ENCODE peak calls at places on chromosome 11, in ten cellular contexts. R is pons; T is substantia nigra; Z is NCI-H1048; U is Calu3; C is cardiac muscle cell; O is AG09309; N is activated CD4-positive, alpha-beta T cell treated with anti-CD3 and anti-CD28 coated beads, Interleukin-2, amount 50 U/mL, for 48 hours; L is psoas muscle; I is HFFc6. X is an unnamed sample.

GRCh38 chr11:126716456-126717083 is 284.0 kb downstream of the KIRREL3 start:
- DNase-seq in R (peak), T (peak), Z (no peak), U (peak), C (peak), O (no peak), N (peak), L (no peak), I (peak), X (peak)

GRCh38 chr11:113444469-113445122 is 30.6 kb downstream of the DRD2 start:
- DNase-seq in R (no peak), T (no peak), Z (no peak), U (no peak), C (peak), O (no peak), N (no peak), L (no peak), I (no peak), X (no peak)

GRCh38 chr11:46346886-46347636 is at the start of gene DGKZ:
- DNase-seq in R (peak), T (peak), Z (peak), U (peak), C (peak), O (no peak), N (peak), L (peak), I (peak), X (peak)

GRCh38 chr11:5366856-5367255 is 15.5 kb downstream of the OR51B6 start:
- DNase-seq in R (no peak), T (no peak), Z (no peak), U (no peak), C (no peak), O (no peak), N (no peak), L (no peak), I (peak), X (no peak)

GRCh38 chr11:101082813-101083212 is 46.8 kb downstream of the PGR start:
- DNase-seq in R (no peak), T (no peak), Z (no peak), U (no peak), C (no peak), O (no peak), N (no peak), L (no peak), I (no peak), X (no peak)

GRCh38 chr11:1112351-1113191 is 37.9 kb downstream of the MUC2 start:
- DNase-seq in R (no peak), T (no peak), Z (no peak), U (no peak), C (no peak), O (no peak), N (no peak), L (no peak), I (no peak), X (no peak)

GRCh38 chr11:81497202-81497804 is 1236.4 kb downstream of the FAM181B start:
- DNase-seq in R (peak), T (no peak), Z (no peak), U (peak), C (peak), O (no peak), N (no peak), L (no peak), I (peak), X (peak)

GRCh38 chr11:134623711-134624110 is 211.7 kb upstream of the B3GAT1 start:
- DNase-seq in R (no peak), T (no peak), Z (no peak), U (no peak), C (no peak), O (no peak), N (no peak), L (no peak), I (no peak), X (no peak)

GRCh38 chr11:24714601-24715000 is 217.7 kb downstream of the LUZP2 start:
- DNase-seq in R (no peak), T (no peak), Z (no peak), U (no peak), C (no peak), O (no peak), N (no peak), L (no peak), I (no peak), X (no peak)

GRCh38 chr11:72615329-72615728 is 58.9 kb downstream of the PDE2A start:
- DNase-seq in R (no peak), T (no peak), Z (no peak), U (no peak), C (no peak), O (no peak), N (no peak), L (no peak), I (no peak), X (no peak)

GRCh38 chr11:121476379-121477032 is 23.7 kb upstream of the SORL1-AS1 start:
- DNase-seq in R (no peak), T (no peak), Z (no peak), U (no peak), C (no peak), O (no peak), N (no peak), L (no peak), I (no peak), X (no peak)

GRCh38 chr11:72760543-72761400 is 8.6 kb upstream of the ARAP1 start:
- DNase-seq in R (no peak), T (no peak), Z (no peak), U (no peak), C (peak), O (no peak), N (no peak), L (no peak), I (no peak), X (no peak)

GRCh38 chr11:106271126-106271525 is 193.7 kb downstream of the AASDHPPT start:
- DNase-seq in R (no peak), T (no peak), Z (no peak), U (no peak), C (no peak), O (no peak), N (no peak), L (no peak), I (no peak), X (no peak)

GRCh38 chr11:62921573-62922188 is 518 bp upstream of the CHRM1 start:
- DNase-seq in R (no peak), T (no peak), Z (no peak), U (peak), C (peak), O (no peak), N (no peak), L (no peak), I (peak), X (no peak)

GRCh38 chr11:10623797-10624761 is 55.6 kb upstream of the LYVE1 start:
- DNase-seq in R (no peak), T (peak), Z (no peak), U (peak), C (peak), O (no peak), N (peak), L (peak), I (no peak), X (no peak)

GRCh38 chr11:70467196-70468085 is 69.1 kb downstream of the CTTN start:
- DNase-seq in R (peak), T (peak), Z (peak), U (peak), C (peak), O (no peak), N (peak), L (peak), I (peak), X (peak)

GRCh38 chr11:94581926-94582325 is 14.8 kb downstream of the PIWIL4 start:
- DNase-seq in R (no peak), T (no peak), Z (no peak), U (no peak), C (no peak), O (no peak), N (no peak), L (no peak), I (no peak), X (no peak)

X was measured in globus pallidus.